ENCODE peak calls at places on chromosomes 13 and 19, in ten cellular contexts. T, E, F, Q, A, N, S, X, V and U are unnamed samples.

GRCh38 chr19:2061936-2062729 is 11.1 kb upstream of the MKNK2 start:
- DNase-seq in T (no peak), E (no peak), F (peak; percentile 75), Q (no peak), A (no peak), N (no peak), S (no peak), X (no peak), V (peak; percentile 43), U (no peak)

GRCh38 chr13:111323549-111323948 is 3.1 kb downstream of the TEX29 start:
- DNase-seq in T (no peak), E (no peak), F (no peak), Q (no peak), A (no peak), N (no peak), S (no peak), X (peak; percentile 15), V (no peak), U (peak; percentile 13)

GRCh38 chr13:49649963-49650312 is 21.6 kb downstream of the ARL11 start:
- DNase-seq in T (no peak), E (peak; percentile 48), F (no peak), Q (no peak), A (no peak), N (no peak), S (no peak), X (no peak), V (peak; percentile 91), U (no peak)

GRCh38 chr13:33188093-33188882 is 97.3 kb downstream of the STARD13 start:
- DNase-seq in T (no peak), E (peak; percentile 57), F (no peak), Q (no peak), A (no peak), N (no peak), S (no peak), X (no peak), V (no peak), U (no peak)

GRCh38 chr13:94707400-94708021 is 4.8 kb downstream of the SOX21 start:
- DNase-seq in T (no peak), E (no peak), F (no peak), Q (no peak), A (no peak), N (no peak), S (no peak), X (no peak), V (no peak), U (no peak)

GRCh38 chr19:58097783-58098681 is at the start of gene ZSCAN18:
- DNase-seq in T (peak; percentile 97), E (peak; percentile 86), F (peak; percentile 98), Q (peak; percentile 85), A (peak; percentile 93), N (peak; percentile 97), S (peak; percentile 99), X (peak; percentile 96), V (peak; percentile 92), U (peak; percentile 98)

GRCh38 chr13:110942248-110942981 is 27.5 kb upstream of the ANKRD10 start:
- DNase-seq in T (no peak), E (peak; percentile 44), F (no peak), Q (peak; percentile 72), A (no peak), N (no peak), S (no peak), X (no peak), V (no peak), U (no peak)

GRCh38 chr13:64154514-64154913 is 2738.9 kb upstream of the PCDH20 start:
- DNase-seq in T (peak; percentile 70), E (peak; percentile 40), F (no peak), Q (peak; percentile 26), A (no peak), N (no peak), S (no peak), X (no peak), V (no peak), U (no peak)

GRCh38 chr19:58556633-58557252 is 1.7 kb downstream of the UBE2M start:
- DNase-seq in T (no peak), E (no peak), F (no peak), Q (no peak), A (no peak), N (no peak), S (peak; percentile 58), X (no peak), V (no peak), U (no peak)

GRCh38 chr13:111664060-111664459 is 343.6 kb downstream of the TEX29 start:
- DNase-seq in T (no peak), E (no peak), F (no peak), Q (no peak), A (no peak), N (no peak), S (no peak), X (no peak), V (no peak), U (no peak)

GRCh38 chr13:92573467-92574057 is 653.0 kb upstream of the GPC6 start:
- DNase-seq in T (peak; percentile 69), E (peak; percentile 7), F (no peak), Q (no peak), A (no peak), N (no peak), S (no peak), X (no peak), V (no peak), U (no peak)

GRCh38 chr13:27679896-27680295 is 58.2 kb downstream of the POLR1D start:
- DNase-seq in T (no peak), E (no peak), F (no peak), Q (no peak), A (no peak), N (no peak), S (no peak), X (no peak), V (no peak), U (no peak)

GRCh38 chr19:55579766-55580621 is 654 bp downstream of the ZNF579 start:
- DNase-seq in T (no peak), E (peak; percentile 41), F (no peak), Q (no peak), A (no peak), N (no peak), S (no peak), X (no peak), V (peak; percentile 49), U (no peak)

GRCh38 chr13:59701261-59701660 is 462.5 kb downstream of the DIAPH3 start:
- DNase-seq in T (no peak), E (no peak), F (no peak), Q (no peak), A (no peak), N (no peak), S (no peak), X (no peak), V (no peak), U (no peak)

GRCh38 chr19:49437231-49437630 is 4.1 kb downstream of the SLC17A7 start:
- DNase-seq in T (no peak), E (no peak), F (no peak), Q (no peak), A (no peak), N (no peak), S (no peak), X (no peak), V (no peak), U (no peak)

GRCh38 chr13:25783076-25783475 is 268.7 kb downstream of the SHISA2 start:
- DNase-seq in T (no peak), E (no peak), F (no peak), Q (no peak), A (no peak), N (no peak), S (no peak), X (no peak), V (no peak), U (no peak)
- H3K27me3 ChIP-seq in T (no peaks in the 10 kb centered on the region), E (no peaks in the 10 kb centered on the region), F (no peaks in the 10 kb centered on the region), Q (no peaks in the 10 kb centered on the region), A (no peaks in the 10 kb centered on the region), N (peaks cover 40% of the 10 kb centered on the region), S (no peaks in the 10 kb centered on the region), X (no peaks in the 10 kb centered on the region), V (no peaks in the 10 kb centered on the region), U (no peaks in the 10 kb centered on the region)

GRCh38 chr19:33292595-33293254 is 9.6 kb downstream of the CEBPA start:
- DNase-seq in T (peak; percentile 29), E (no peak), F (peak; percentile 82), Q (peak; percentile 49), A (no peak), N (no peak), S (no peak), X (no peak), V (peak; percentile 67), U (no peak)
- H3K4me1 ChIP-seq in T (peaks cover 17% of the 10 kb centered on the region), E (peaks cover 3% of the 10 kb centered on the region), F (peaks cover 36% of the 10 kb centered on the region), Q (peaks cover 26% of the 10 kb centered on the region), A (peaks cover 21% of the 10 kb centered on the region), N (no peaks in the 10 kb centered on the region), S (no peaks in the 10 kb centered on the region), X (peaks cover 8% of the 10 kb centered on the region), V (peaks cover 20% of the 10 kb centered on the region), U (no peaks in the 10 kb centered on the region)

DNA sequence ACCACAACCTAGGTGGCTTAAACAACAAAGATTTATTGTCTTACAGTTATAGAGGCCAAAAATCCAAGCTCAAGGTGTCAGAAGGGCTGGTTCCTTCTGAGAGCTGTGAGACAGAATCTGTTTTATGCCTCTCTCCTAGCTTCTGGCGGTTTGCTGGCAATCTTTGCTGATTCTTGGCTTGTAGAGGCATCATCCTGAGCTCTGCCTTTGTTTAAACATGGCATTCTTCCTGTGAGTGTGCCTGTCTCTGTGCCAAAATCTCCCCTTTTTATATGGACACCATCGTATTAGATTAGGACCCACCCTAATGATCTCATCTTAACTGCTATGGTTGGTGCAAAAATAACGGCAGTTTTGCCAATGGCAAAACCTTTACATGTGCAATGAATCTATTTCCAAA is 169.1 kb downstream of the CACNA1A start:
- DNase-seq in T (no peak), E (no peak), F (no peak), Q (no peak), A (no peak), N (no peak), S (no peak), X (no peak), V (no peak), U (no peak)
- H3K27me3 ChIP-seq in T (no peaks in the 10 kb centered on the region), E (no peaks in the 10 kb centered on the region), F (no peaks in the 10 kb centered on the region), Q (no peaks in the 10 kb centered on the region), A (peaks cover 4% of the 10 kb centered on the region), N (peaks cover 19% of the 10 kb centered on the region), S (no peaks in the 10 kb centered on the region), X (peaks cover 22% of the 10 kb centered on the region), V (no peaks in the 10 kb centered on the region), U (no peaks in the 10 kb centered on the region)

GRCh38 chr19:29663861-29664752 is 1.2 kb upstream of the PLEKHF1 start:
- DNase-seq in T (no peak), E (peak; percentile 33), F (peak; percentile 62), Q (peak; percentile 90), A (no peak), N (no peak), S (no peak), X (no peak), V (peak; percentile 27), U (no peak)
- H3K4me1 ChIP-seq in T (peaks cover 18% of the 10 kb centered on the region), E (peaks cover 27% of the 10 kb centered on the region), F (peaks cover 42% of the 10 kb centered on the region), Q (peaks cover 30% of the 10 kb centered on the region), A (no peaks in the 10 kb centered on the region), N (peaks cover 78% of the 10 kb centered on the region), S (peaks cover 18% of the 10 kb centered on the region), X (peaks cover 60% of the 10 kb centered on the region), V (peaks cover 54% of the 10 kb centered on the region), U (no peaks in the 10 kb centered on the region)

GRCh38 chr19:14979136-14979497 is 547 bp downstream of the SLC1A6 start:
- DNase-seq in T (no peak), E (no peak), F (no peak), Q (no peak), A (no peak), N (no peak), S (no peak), X (no peak), V (no peak), U (no peak)
- H3K27me3 ChIP-seq in T (peaks cover 77% of the 10 kb centered on the region), E (no peaks in the 10 kb centered on the region), F (peaks cover 33% of the 10 kb centered on the region), Q (peaks cover 36% of the 10 kb centered on the region), A (peaks cover 5% of the 10 kb centered on the region), N (peaks cover 89% of the 10 kb centered on the region), S (peaks cover 30% of the 10 kb centered on the region), X (peaks cover 71% of the 10 kb centered on the region), V (peaks cover 30% of the 10 kb centered on the region), U (peaks cover 57% of the 10 kb centered on the region)